ENCODE peak calls at places on chromosomes 12 and 14, in six cellular contexts. E, N, F, V, W and U are unnamed samples.
A peak's percentile ranks its signal among the peaks of the same experiment; 100 is the strongest.

GRCh38 chr14:94427016-94427613 is 25.5 kb downstream of the SERPINA11 start:
- DNase-seq in N (no peak), F (peak; percentile 29), E (no peak), V (no peak), W (no peak), U (no peak)

GRCh38 chr14:49306152-49306751 is 279.9 kb downstream of the RPS29 start:
- DNase-seq in F (no peak), E (no peak), V (peak; percentile 4), N (no peak), W (no peak), U (no peak)

GRCh38 chr14:31441273-31442110 is 15.8 kb downstream of the DTD2 start:
- DNase-seq in N (no peak), E (no peak), F (no peak), W (no peak), V (peak; percentile 94), U (no peak)

GRCh38 chr12:92543872-92544271 is 158.9 kb upstream of the PLEKHG7 start:
- DNase-seq in N (no peak), E (peak; percentile 33), W (no peak), V (no peak), F (no peak), U (no peak)

GRCh38 chr12:122985590-122986257 is 5.2 kb downstream of the ARL6IP4 start:
- DNase-seq in V (no peak), F (no peak), N (no peak), E (no peak), W (no peak), U (no peak)

GRCh38 chr12:110001596-110001995 is 2.4 kb downstream of the ANKRD13A start:
- DNase-seq in F (peak; percentile 78), N (no peak), W (no peak), E (no peak), V (peak; percentile 69), U (no peak)

GRCh38 chr12:7092986-7093460 is 778 bp upstream of the C1R start:
- DNase-seq in N (peak; percentile 65), W (no peak), V (no peak), F (no peak), E (no peak), U (no peak)

GRCh38 chr14:68397827-68398226 is 395.0 kb downstream of the ZFP36L1 start:
- DNase-seq in E (no peak), F (no peak), N (no peak), V (peak; percentile 52), W (no peak), U (no peak)

GRCh38 chr14:90785474-90785873 is 30.8 kb downstream of the TTC7B start:
- DNase-seq in W (no peak), V (no peak), F (no peak), N (no peak), E (peak; percentile 38), U (no peak)
- TF ChIP-seq CTCF in W (no peak), V (no peak), F (peak; percentile 40), N (no peak), E (no peak), U (no peak)

DNA sequence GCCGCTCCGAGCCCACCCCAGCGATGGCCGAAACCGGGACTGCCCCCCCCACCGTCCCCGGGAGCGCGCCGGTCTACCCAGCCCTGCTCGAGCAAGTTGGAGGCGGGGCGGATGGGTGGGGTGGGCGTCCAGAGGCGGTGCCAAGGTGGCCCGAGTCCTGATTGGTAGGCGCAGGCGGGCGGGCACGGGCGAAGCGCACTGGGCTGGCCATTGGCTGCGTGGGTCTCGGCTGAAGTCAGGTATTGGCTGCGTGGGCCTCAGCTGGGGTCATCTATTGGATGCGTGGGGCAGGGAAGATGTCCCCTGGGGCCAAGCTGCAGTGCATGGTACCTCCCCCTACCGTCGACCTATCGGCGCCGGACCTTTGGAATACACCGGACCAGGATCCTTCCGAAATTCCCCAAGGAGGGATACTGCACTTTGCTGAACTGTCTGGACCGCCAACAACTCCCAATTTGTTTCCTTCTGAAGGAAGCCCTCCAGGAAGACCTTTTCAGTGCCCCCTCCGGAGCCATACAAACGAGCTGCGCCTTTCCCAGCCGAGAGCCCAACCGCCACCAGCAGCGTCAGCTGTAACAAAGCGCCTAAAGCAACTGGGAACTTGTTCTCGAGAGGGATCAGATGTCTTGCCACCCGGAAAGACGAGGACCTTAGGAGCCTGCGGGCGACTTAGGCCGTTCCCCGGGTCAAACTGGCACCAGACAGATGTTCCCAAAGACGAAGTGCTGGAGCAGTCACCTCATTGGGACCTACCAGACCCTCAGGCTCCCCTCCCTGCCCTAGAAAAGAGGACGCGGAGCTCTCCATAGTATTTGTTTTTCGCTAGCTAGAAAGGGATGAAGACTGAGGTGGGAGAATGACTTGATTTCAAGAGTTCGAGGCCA is at the start of gene HOMEZ:
- DNase-seq in W (peak; percentile 97), N (peak; percentile 99), E (peak; percentile 99), V (peak; percentile 98), F (peak; percentile 92), U (peak; percentile 90)
- TF ChIP-seq CTCF in W (no peak), N (no peak), E (no peak), V (peak; percentile 8), F (peak; percentile 28), U (no peak)

GRCh38 chr12:78120866-78121590 is 290.3 kb downstream of the NAV3 start:
- DNase-seq in W (no peak), E (no peak), N (no peak), F (no peak), V (peak; percentile 82), U (no peak)
- TF ChIP-seq CTCF in W (no peak), E (no peak), N (no peak), F (peak; percentile 58), V (peak; percentile 46), U (no peak)

GRCh38 chr14:89720741-89721315 is 233.7 kb downstream of the EFCAB11 start:
- DNase-seq in E (no peak), V (no peak), F (no peak), N (no peak), W (no peak), U (no peak)
- TF ChIP-seq CTCF in E (no peak), V (no peak), F (no peak), N (no peak), W (no peak), U (no peak)